ENCODE peak calls at places on chromosomes 11 and 22, in ten cellular contexts. Q is pancreas; G is stimulated activated CD4-positive, alpha-beta T cell treated with anti-CD3 and anti-CD28 coated beads, Interleukin-15, amount 100 ng/mL, for 24 hours; Z is A549; K is GM03348; O is T-helper 2 cell; M is H9; D is activated CD4-positive, alpha-beta T cell treated with anti-CD3 and anti-CD28 coated beads, Interleukin-2, amount 50 U/mL, for 48 hours; A is cardiac muscle cell; V is NCI-H1092. Y is an unnamed sample.
A peak's percentile ranks its signal among the peaks of the same experiment; 100 is the strongest.

GRCh38 chr11:23947883-23948282 is 549.0 kb upstream of the LUZP2 start:
- DNase-seq in Q (no peak), G (no peak), Z (no peak), K (no peak), O (no peak), M (no peak), D (no peak), A (no peak), V (no peak), Y (no peak)

GRCh38 chr22:28229566-28230483 is 310.8 kb upstream of the PITPNB start:
- DNase-seq in Q (no peak), G (no peak), Z (no peak), K (peak; percentile 75), O (no peak), M (no peak), D (no peak), A (no peak), V (no peak), Y (no peak)

GRCh38 chr11:8083871-8084281 is 2.9 kb downstream of the TUB start:
- DNase-seq in Q (no peak), G (no peak), Z (no peak), K (no peak), O (no peak), M (no peak), D (no peak), A (no peak), V (no peak), Y (no peak)

GRCh38 chr22:50620861-50621490 is 7.0 kb downstream of the ARSA start:
- DNase-seq in Q (no peak), G (peak; percentile 71), Z (no peak), K (no peak), O (peak; percentile 59), M (no peak), D (peak; percentile 57), A (no peak), V (no peak), Y (no peak)

GRCh38 chr11:67302571-67303131 is 679 bp upstream of the SSH3 start:
- DNase-seq in Q (peak; percentile 53), G (no peak), Z (peak; percentile 62), K (peak; percentile 28), O (no peak), M (peak; percentile 85), D (no peak), A (peak; percentile 39), V (no peak), Y (peak; percentile 62)

GRCh38 chr22:20526628-20527355 is 19.4 kb downstream of the MED15 start:
- DNase-seq in Q (no peak), G (no peak), Z (peak; percentile 42), K (peak; percentile 56), O (no peak), M (no peak), D (no peak), A (no peak), V (no peak), Y (no peak)

GRCh38 chr11:61881397-61881796 is 9.9 kb downstream of the FADS3 start:
- DNase-seq in Q (no peak), G (no peak), Z (no peak), K (no peak), O (no peak), M (peak; percentile 73), D (no peak), A (no peak), V (no peak), Y (no peak)

GRCh38 chr22:21961886-21962654 is 9.4 kb upstream of the PPM1F start:
- DNase-seq in Q (no peak), G (no peak), Z (peak; percentile 28), K (peak; percentile 69), O (no peak), M (no peak), D (no peak), A (no peak), V (no peak), Y (peak; percentile 69)

GRCh38 chr11:96464695-96465307 is 75.0 kb downstream of the JRKL start:
- DNase-seq in Q (no peak), G (no peak), Z (peak; percentile 72), K (peak; percentile 83), O (no peak), M (no peak), D (no peak), A (peak; percentile 81), V (peak; percentile 59), Y (no peak)

GRCh38 chr11:68677432-68677831 is 6.9 kb upstream of the GAL start:
- DNase-seq in Q (peak; percentile 50), G (no peak), Z (peak; percentile 72), K (peak; percentile 88), O (no peak), M (peak; percentile 89), D (no peak), A (no peak), V (no peak), Y (no peak)

GRCh38 chr11:119207300-119207570 is 1.1 kb downstream of the CBL start:
- DNase-seq in Q (no peak), G (no peak), Z (no peak), K (peak; percentile 45), O (no peak), M (no peak), D (no peak), A (no peak), V (no peak), Y (no peak)

GRCh38 chr11:122209619-122210377 is 93.8 kb upstream of the BLID start:
- DNase-seq in Q (peak; percentile 23), G (no peak), Z (peak; percentile 39), K (peak; percentile 64), O (no peak), M (no peak), D (no peak), A (no peak), V (no peak), Y (no peak)

GRCh38 chr11:121540627-121541026 is 87.9 kb upstream of the SORL1-AS1 start:
- DNase-seq in Q (no peak), G (no peak), Z (no peak), K (no peak), O (no peak), M (no peak), D (no peak), A (no peak), V (peak; percentile 30), Y (no peak)

GRCh38 chr11:595400-595799 is 19.1 kb downstream of the PHRF1 start:
- DNase-seq in Q (no peak), G (no peak), Z (no peak), K (no peak), O (no peak), M (no peak), D (no peak), A (no peak), V (no peak), Y (no peak)

GRCh38 chr22:30822216-30823014 is 127.7 kb downstream of the OSBP2 start:
- DNase-seq in Q (no peak), G (peak; percentile 42), Z (no peak), K (peak; percentile 64), O (no peak), M (no peak), D (no peak), A (peak; percentile 4), V (peak; percentile 9), Y (no peak)